ENCODE peak calls at places on chromosomes 1 and 21, in four cellular contexts. S is transverse colon, C is fibroblast of lung, P is upper lobe of right lung. G is an unnamed sample.

GRCh38 chr1:20472860-20473711 is 12.9 kb downstream of the CAMK2N1 start:
- DNase-seq in S (peak), P (no peak), C (peak), G (no peak)

GRCh38 chr1:39833121-39833520 is 44.5 kb upstream of the BMP8B start:
- DNase-seq in S (no peak), C (peak), P (no peak), G (no peak)

GRCh38 chr1:212760126-212760823 is 31.3 kb downstream of the NSL1 start:
- DNase-seq in S (peak), P (no peak), C (no peak), G (no peak)

GRCh38 chr1:203127672-203128611 is at the start of gene ADORA1:
- DNase-seq in P (peak), C (peak), S (peak), G (peak)

GRCh38 chr1:8162168-8162567 is 136.1 kb upstream of the ERRFI1 start:
- DNase-seq in C (no peak), P (no peak), S (no peak), G (no peak)

GRCh38 chr1:156744344-156744743 is 3.5 kb upstream of the MRPL24 start:
- DNase-seq in P (no peak), C (no peak), S (no peak), G (peak)

GRCh38 chr1:176504848-176505553 is 42.0 kb downstream of the PAPPA2 start:
- DNase-seq in P (no peak), C (no peak), S (no peak), G (no peak)

GRCh38 chr1:243732627-243733026 is 117.4 kb downstream of the AKT3 start:
- DNase-seq in S (no peak), P (no peak), C (no peak), G (no peak)

GRCh38 chr1:153371231-153371630 is 4.2 kb downstream of the S100A12 start:
- DNase-seq in P (no peak), C (no peak), S (no peak), G (no peak)

GRCh38 chr1:157377216-157377821 is 175.0 kb downstream of the FCRL5 start:
- DNase-seq in C (no peak), S (peak), P (no peak), G (no peak)

DNA sequence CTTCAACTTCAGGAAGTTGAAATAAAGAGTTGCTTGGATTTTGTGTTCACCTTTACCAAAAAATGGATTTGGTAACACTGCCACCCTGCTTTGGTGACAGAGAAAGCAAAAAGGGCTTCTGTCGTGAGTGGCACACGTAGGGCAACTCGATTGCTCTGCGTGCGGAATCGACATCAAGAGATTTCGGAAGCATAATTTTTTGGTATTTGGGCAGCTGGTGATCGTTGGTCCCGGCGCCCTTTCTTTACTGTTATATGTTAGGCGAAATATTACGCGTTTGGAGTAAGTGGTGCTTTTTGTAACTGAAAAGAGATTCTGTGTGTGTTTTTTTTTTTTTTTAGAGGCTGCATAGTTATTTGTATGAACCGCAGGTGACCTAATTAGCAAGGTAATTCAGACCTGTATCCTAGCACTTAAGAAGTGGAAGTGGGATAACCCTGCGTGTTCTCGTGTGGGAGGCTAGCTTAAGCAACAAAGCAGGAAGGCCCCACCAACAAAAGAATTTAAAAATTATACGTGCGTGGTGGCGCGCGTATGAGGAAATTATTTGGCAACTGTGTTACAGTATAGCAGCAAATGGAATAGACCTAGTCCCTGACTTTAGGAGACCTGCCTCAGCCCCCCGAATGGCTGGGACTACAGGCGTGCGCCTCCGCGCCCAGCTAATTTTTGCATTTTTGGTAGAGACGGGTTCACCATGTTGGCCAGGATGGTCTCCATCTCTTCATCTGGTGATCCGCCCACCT is at the start of gene RNU11:
- DNase-seq in C (peak), S (peak), P (peak), G (peak)
- H3K4me3 ChIP-seq in C (peak), S (peak), P (peak), G (peak)

GRCh38 chr1:57770772-57771171 is 346.9 kb upstream of the DAB1 start:
- DNase-seq in C (peak), S (no peak), P (no peak), G (no peak)
- TF ChIP-seq CTCF in C (peak), S (no peak), P (peak), G (no peak)

GRCh38 chr1:33898933-33899332 is 35.1 kb downstream of the HMGB4 start:
- DNase-seq in P (no peak), C (no peak), S (no peak), G (no peak)

GRCh38 chr1:33902486-33903209 is 38.8 kb downstream of the HMGB4 start:
- DNase-seq in P (no peak), S (no peak), C (peak), G (no peak)

GRCh38 chr1:33899746-33900145 is 35.9 kb downstream of the HMGB4 start:
- DNase-seq in C (no peak), S (no peak), P (no peak), G (no peak)

GRCh38 chr1:33905241-33905640 is 41.4 kb downstream of the HMGB4 start:
- DNase-seq in P (no peak), S (no peak), C (no peak), G (no peak)

DNA sequence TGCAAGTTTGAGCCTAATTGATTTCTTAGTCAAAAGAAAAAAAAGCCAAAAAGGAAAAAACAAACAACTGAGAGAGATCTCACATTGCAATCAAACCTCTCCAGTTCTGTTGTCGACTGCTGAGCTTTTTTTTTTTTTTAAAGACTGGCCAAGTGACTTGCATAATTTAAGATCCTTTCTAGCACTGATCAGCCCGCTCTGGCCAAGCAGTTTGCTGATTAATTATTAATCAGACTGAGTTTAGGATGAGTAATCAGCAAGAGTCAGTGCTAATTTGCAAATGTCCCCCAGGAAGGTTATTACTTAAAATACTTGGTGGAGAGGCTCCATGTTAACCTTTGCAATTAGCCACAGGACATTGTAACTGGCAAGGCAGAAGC is 39.3 kb downstream of the HMGB4 start:
- DNase-seq in C (peak), P (no peak), S (no peak), G (no peak)
- H3K27ac ChIP-seq in C (no peak), P (no peak), S (no peak), G (no peak)

GRCh38 chr21:21203822-21204339 is 205.7 kb downstream of the NCAM2 start:
- DNase-seq in C (no peak), S (no peak), P (no peak), G (no peak)
- H3K4me3 ChIP-seq in C (no peak), S (no peak), P (no peak), G (no peak)

GRCh38 chr1:162557536-162557935 is 4.0 kb upstream of the UAP1 start:
- DNase-seq in P (no peak), C (no peak), S (peak), G (no peak)
- TF ChIP-seq CTCF in P (no peak), C (no peak), S (no peak), G (no peak)

GRCh38 chr1:9871707-9872425 is 38.2 kb downstream of the CTNNBIP1 start:
- DNase-seq in S (no peak), C (no peak), P (no peak), G (no peak)
- H3K27ac ChIP-seq in S (no peak), C (no peak), P (no peak), G (no peak)

GRCh38 chr21:15058718-15059316 is 6.0 kb downstream of the NRIP1 start:
- DNase-seq in P (no peak), S (no peak), C (peak), G (no peak)
- H3K4me3 ChIP-seq in P (no peak), S (peak), C (peak), G (no peak)

DNA sequence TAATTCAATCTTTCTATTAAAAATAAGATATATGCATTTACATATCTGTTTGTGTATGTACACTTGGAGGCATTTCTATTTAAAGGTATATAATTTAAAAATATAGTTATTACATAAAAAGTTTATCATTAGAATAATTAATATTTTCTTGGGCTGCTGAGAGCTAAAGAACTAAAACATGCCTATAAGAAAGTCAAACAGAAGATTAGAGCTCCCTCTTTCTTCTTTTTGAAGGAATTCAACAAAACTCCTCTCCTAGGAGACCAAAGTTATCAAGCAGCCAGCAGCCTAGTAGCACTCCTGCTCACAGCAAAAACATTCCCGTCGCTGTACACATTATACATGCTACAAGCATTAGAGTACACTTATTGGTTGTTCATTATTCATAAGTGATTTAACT is 216.5 kb downstream of the VAV3 start:
- DNase-seq in S (no peak), C (peak), P (no peak), G (no peak)
- TF ChIP-seq CTCF in S (peak), C (peak), P (peak), G (no peak)

GRCh38 chr1:2233997-2234761 is 6.1 kb downstream of the SKI start:
- DNase-seq in S (peak), P (peak), C (peak), G (peak)
- H3K27ac ChIP-seq in S (peak), P (peak), C (peak), G (peak)

GRCh38 chr21:33230518-33231324 is 983 bp downstream of the IFNAR2 start:
- DNase-seq in P (peak), C (peak), S (peak), G (peak)

GRCh38 chr21:33231526-33231925 is 1.8 kb downstream of the IFNAR2 start:
- DNase-seq in C (no peak), P (no peak), S (no peak), G (no peak)

GRCh38 chr21:33229776-33230517 is at the start of gene IFNAR2:
- DNase-seq in C (peak), S (peak), P (peak), G (peak)

GRCh38 chr21:33228455-33228854 is 1.3 kb upstream of the IFNAR2 start:
- DNase-seq in S (no peak), P (no peak), C (no peak), G (no peak)

GRCh38 chr21:33229099-33229775 is 501 bp upstream of the IFNAR2 start:
- DNase-seq in C (no peak), S (no peak), P (no peak), G (no peak)
- H3K4me3 ChIP-seq in C (peak), S (peak), P (peak), G (peak)

G was measured in lower lobe of right lung.